ENCODE peak calls at places on chromosomes 1 and 21, in eight cellular contexts. H is heart right ventricle; I is progenitor cell of endocrine pancreas; A is NCI-H2107; M is activated CD8-positive, alpha-beta memory T cell treated with anti-CD3 and anti-CD28 coated beads, Interleukin-2, amount 10 ng/mL, durations not matched to agents 7 days and 5 days; T is tibial artery; O is AG09309; P is left cardiac atrium. K is an unnamed sample.

GRCh38 chr1:228792601-228793000 is 57.3 kb downstream of the RHOU start:
- DNase-seq in A (peak; percentile 88), H (no peak), O (no peak), P (no peak), I (no peak), T (no peak), M (no peak), K (no peak)

GRCh38 chr1:68495968-68496679 is 758 bp downstream of the DEPDC1 start:
- DNase-seq in A (no peak), P (no peak), M (no peak), I (no peak), T (no peak), H (no peak), O (no peak), K (no peak)

GRCh38 chr21:45970674-45971486 is 10.7 kb upstream of the COL6A1 start:
- DNase-seq in P (peak; percentile 78), M (peak; percentile 55), I (peak; percentile 68), T (peak; percentile 53), H (peak; percentile 83), O (no peak), A (no peak), K (no peak)

GRCh38 chr1:6418668-6419396 is 887 bp downstream of the HES2 start:
- DNase-seq in I (no peak), A (no peak), H (no peak), O (no peak), T (no peak), P (no peak), M (no peak), K (no peak)

GRCh38 chr1:220892997-220893700 is 13.9 kb downstream of the HLX start:
- DNase-seq in T (no peak), O (no peak), M (no peak), I (no peak), H (no peak), A (no peak), P (no peak), K (no peak)

GRCh38 chr21:29920938-29921337 is 18.9 kb downstream of the GRIK1 start:
- DNase-seq in A (no peak), P (no peak), O (no peak), I (no peak), T (no peak), H (no peak), M (no peak), K (no peak)

GRCh38 chr1:16318544-16318943 is 33.7 kb downstream of the FBXO42 start:
- DNase-seq in P (peak; percentile 49), M (no peak), I (no peak), O (peak; percentile 11), T (peak; percentile 67), H (peak; percentile 17), A (no peak), K (no peak)

GRCh38 chr1:39671433-39671792 is 494 bp downstream of the NT5C1A start:
- DNase-seq in P (peak; percentile 54), H (peak; percentile 84), A (peak; percentile 94), M (no peak), O (no peak), I (no peak), T (peak; percentile 37), K (no peak)

GRCh38 chr1:50968021-50968883 is 1.8 kb upstream of the CDKN2C start:
- DNase-seq in M (peak; percentile 86), P (peak; percentile 93), A (peak; percentile 90), I (peak; percentile 63), T (peak; percentile 90), H (peak; percentile 94), O (peak; percentile 68), K (no peak)

GRCh38 chr1:113978863-113979702 is at the start of gene OLFML3:
- DNase-seq in A (peak; percentile 61), H (peak; percentile 70), T (peak; percentile 94), M (peak; percentile 76), I (peak; percentile 58), O (peak; percentile 91), P (peak; percentile 90), K (peak; percentile 93)

GRCh38 chr1:173478099-173478555 is 992 bp downstream of the PRDX6 start:
- DNase-seq in H (peak; percentile 28), P (peak; percentile 76), A (no peak), M (no peak), O (peak; percentile 50), T (peak; percentile 77), I (no peak), K (peak; percentile 29)

GRCh38 chr1:119784127-119784781 is 15.5 kb upstream of the HMGCS2 start:
- DNase-seq in O (peak; percentile 55), H (peak; percentile 59), I (no peak), P (peak; percentile 71), M (no peak), T (peak; percentile 86), A (no peak), K (no peak)

GRCh38 chr1:227709451-227709850 is 25.7 kb downstream of the JMJD4 start:
- DNase-seq in O (no peak), T (no peak), A (no peak), M (no peak), I (no peak), P (no peak), H (no peak), K (no peak)

GRCh38 chr1:43324810-43325209 is 12.8 kb upstream of the MPL start:
- DNase-seq in O (no peak), H (no peak), T (no peak), I (no peak), M (no peak), A (no peak), P (no peak), K (no peak)

GRCh38 chr21:41387824-41388223 is 26.0 kb downstream of the MX2 start:
- DNase-seq in I (no peak), H (no peak), O (no peak), A (no peak), M (no peak), P (no peak), T (no peak), K (no peak)

GRCh38 chr21:36502365-36502764 is 22.4 kb upstream of the CLDN14 start:
- DNase-seq in O (no peak), M (no peak), P (no peak), A (no peak), T (no peak), I (no peak), H (no peak), K (no peak)

GRCh38 chr1:14320518-14320917 is 278.0 kb upstream of the KAZN start:
- DNase-seq in M (no peak), T (no peak), H (no peak), P (no peak), I (no peak), A (peak; percentile 60), O (peak; percentile 55), K (no peak)

GRCh38 chr1:158045639-158046038 is 52.2 kb downstream of the KIRREL1 start:
- DNase-seq in O (peak; percentile 27), A (no peak), M (no peak), I (no peak), P (peak; percentile 48), H (no peak), T (no peak), K (no peak)

GRCh38 chr21:15250384-15250783 is 185.6 kb upstream of the NRIP1 start:
- DNase-seq in T (no peak), H (no peak), P (no peak), A (no peak), M (no peak), O (no peak), I (no peak), K (no peak)

GRCh38 chr1:220797553-220797952 is 10.8 kb downstream of the MTARC1 start:
- DNase-seq in P (no peak), T (no peak), M (no peak), I (no peak), H (no peak), A (no peak), O (no peak), K (no peak)

GRCh38 chr1:100736324-100736723 is 16.8 kb downstream of the VCAM1 start:
- DNase-seq in M (no peak), P (peak; percentile 19), T (no peak), I (no peak), A (no peak), H (no peak), O (no peak), K (no peak)

K was measured in HFF-Myc.